ENCODE peak calls at places on chromosomes 4 and X, in seven cellular contexts. One of them, this sample, is unnamed. For H3K4me1, the result is how much of the 10 kb centered on the place peaks cover.

GRCh38 chr4:145887241-145887964 is 51.2 kb downstream of the ZNF827 start:
- DNase-seq in right atrium auricular region: peak
- DNase-seq in tibial nerve: no peak
- DNase-seq in neuronal stem cell: no peak
- DNase-seq in heart right ventricle: peak
- DNase-seq in adipocyte: peak
- DNase-seq in GM23248: peak
- DNase-seq in this sample: no peak

GRCh38 chrX:65697915-65698796 is 30.7 kb downstream of the MSN start:
- DNase-seq in tibial nerve: peak
- DNase-seq in heart right ventricle: peak
- DNase-seq in right atrium auricular region: peak
- DNase-seq in adipocyte: no peak
- DNase-seq in neuronal stem cell: no peak
- DNase-seq in GM23248: peak
- DNase-seq in this sample: peak

GRCh38 chr4:19725130-19725529 is 526.6 kb upstream of the SLIT2 start:
- DNase-seq in GM23248: no peak
- DNase-seq in right atrium auricular region: no peak
- DNase-seq in adipocyte: peak
- DNase-seq in tibial nerve: no peak
- DNase-seq in neuronal stem cell: no peak
- DNase-seq in heart right ventricle: no peak
- DNase-seq in this sample: no peak

GRCh38 chrX:39855748-39856129 is 242.0 kb downstream of the BCOR start:
- DNase-seq in neuronal stem cell: no peak
- DNase-seq in tibial nerve: no peak
- DNase-seq in right atrium auricular region: no peak
- DNase-seq in heart right ventricle: no peak
- DNase-seq in adipocyte: peak
- DNase-seq in GM23248: peak
- DNase-seq in this sample: no peak

GRCh38 chr4:167475951-167476350 is 241.7 kb upstream of the SPOCK3 start:
- DNase-seq in GM23248: no peak
- DNase-seq in right atrium auricular region: no peak
- DNase-seq in adipocyte: no peak
- DNase-seq in tibial nerve: no peak
- DNase-seq in neuronal stem cell: no peak
- DNase-seq in heart right ventricle: no peak
- DNase-seq in this sample: no peak

GRCh38 chr4:54371211-54371610 is 142.1 kb downstream of the PDGFRA start:
- DNase-seq in adipocyte: peak
- DNase-seq in neuronal stem cell: no peak
- DNase-seq in GM23248: peak
- DNase-seq in right atrium auricular region: no peak
- DNase-seq in tibial nerve: no peak
- DNase-seq in heart right ventricle: no peak
- DNase-seq in this sample: no peak

GRCh38 chr4:1375761-1376322 is 28.8 kb downstream of the UVSSA start:
- DNase-seq in tibial nerve: no peak
- DNase-seq in heart right ventricle: no peak
- DNase-seq in neuronal stem cell: no peak
- DNase-seq in right atrium auricular region: no peak
- DNase-seq in GM23248: no peak
- DNase-seq in adipocyte: no peak
- DNase-seq in this sample: no peak

GRCh38 chr4:154084864-154085263 is 296.0 kb upstream of the SFRP2 start:
- DNase-seq in adipocyte: no peak
- DNase-seq in GM23248: peak
- DNase-seq in heart right ventricle: no peak
- DNase-seq in right atrium auricular region: no peak
- DNase-seq in neuronal stem cell: no peak
- DNase-seq in tibial nerve: no peak
- DNase-seq in this sample: no peak

GRCh38 chr4:52299120-52299519 is 248.0 kb downstream of the SPATA18 start:
- DNase-seq in GM23248: peak
- DNase-seq in adipocyte: no peak
- DNase-seq in heart right ventricle: no peak
- DNase-seq in right atrium auricular region: no peak
- DNase-seq in neuronal stem cell: no peak
- DNase-seq in tibial nerve: no peak
- DNase-seq in this sample: no peak

DNA sequence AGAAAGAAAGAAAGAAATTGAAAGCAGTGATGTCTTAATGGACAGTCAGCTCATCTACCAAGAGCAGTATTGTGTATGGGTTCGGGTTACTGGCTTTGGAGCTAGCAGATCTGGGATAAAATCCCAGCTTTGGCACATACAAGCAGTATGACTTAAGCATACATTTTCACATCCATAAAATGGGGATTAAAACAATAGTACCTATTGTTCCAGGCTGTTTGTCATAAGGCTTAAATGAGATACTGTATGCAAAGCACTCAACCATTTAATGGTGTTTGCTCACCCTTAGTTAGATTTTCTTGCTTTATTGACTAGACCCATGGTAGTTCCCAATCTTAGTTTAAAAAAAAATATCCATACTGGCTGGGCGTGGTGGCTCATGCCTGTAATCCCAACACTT is 7.8 kb upstream of the TMEM164 start:
- DNase-seq in right atrium auricular region: no peak
- DNase-seq in GM23248: no peak
- DNase-seq in adipocyte: no peak
- DNase-seq in neuronal stem cell: no peak
- DNase-seq in tibial nerve: no peak
- DNase-seq in heart right ventricle: no peak
- DNase-seq in this sample: no peak
- H3K4me1 ChIP-seq in right atrium auricular region: under half
- H3K4me1 ChIP-seq in GM23248: under half
- H3K4me1 ChIP-seq in adipocyte: under half
- H3K4me1 ChIP-seq in neuronal stem cell: under half
- H3K4me1 ChIP-seq in tibial nerve: under half
- H3K4me1 ChIP-seq in heart right ventricle: under half
- H3K4me1 ChIP-seq in this sample: under half

GRCh38 chr4:85302193-85302736 is 172.7 kb upstream of the ARHGAP24 start:
- DNase-seq in tibial nerve: no peak
- DNase-seq in neuronal stem cell: no peak
- DNase-seq in right atrium auricular region: no peak
- DNase-seq in GM23248: no peak
- DNase-seq in adipocyte: no peak
- DNase-seq in heart right ventricle: no peak
- DNase-seq in this sample: no peak
- H3K4me1 ChIP-seq in tibial nerve: under half
- H3K4me1 ChIP-seq in neuronal stem cell: under half
- H3K4me1 ChIP-seq in right atrium auricular region: under half
- H3K4me1 ChIP-seq in GM23248: under half
- H3K4me1 ChIP-seq in adipocyte: under half
- H3K4me1 ChIP-seq in heart right ventricle: under half
- H3K4me1 ChIP-seq in this sample: under half

GRCh38 chr4:158821228-158822009 is 52.6 kb downstream of the FNIP2 start:
- DNase-seq in neuronal stem cell: no peak
- DNase-seq in adipocyte: peak
- DNase-seq in GM23248: peak
- DNase-seq in heart right ventricle: no peak
- DNase-seq in tibial nerve: no peak
- DNase-seq in right atrium auricular region: no peak
- DNase-seq in this sample: no peak
- H3K4me1 ChIP-seq in neuronal stem cell: under half
- H3K4me1 ChIP-seq in adipocyte: half or more
- H3K4me1 ChIP-seq in GM23248: half or more
- H3K4me1 ChIP-seq in heart right ventricle: half or more
- H3K4me1 ChIP-seq in tibial nerve: half or more
- H3K4me1 ChIP-seq in right atrium auricular region: half or more
- H3K4me1 ChIP-seq in this sample: under half

GRCh38 chr4:147828361-147828760 is 96.5 kb downstream of the ARHGAP10 start:
- DNase-seq in adipocyte: peak
- DNase-seq in tibial nerve: no peak
- DNase-seq in right atrium auricular region: no peak
- DNase-seq in GM23248: peak
- DNase-seq in neuronal stem cell: no peak
- DNase-seq in heart right ventricle: no peak
- DNase-seq in this sample: no peak
- H3K4me1 ChIP-seq in adipocyte: half or more
- H3K4me1 ChIP-seq in tibial nerve: half or more
- H3K4me1 ChIP-seq in right atrium auricular region: half or more
- H3K4me1 ChIP-seq in GM23248: under half
- H3K4me1 ChIP-seq in neuronal stem cell: under half
- H3K4me1 ChIP-seq in heart right ventricle: half or more
- H3K4me1 ChIP-seq in this sample: half or more

This sample was measured in adrenal gland.